ENCODE peak calls at places on chromosomes 11 and 22, in four cellular contexts. P is dermis blood vessel endothelial cell, W is GM12865, A is tibial artery. J is an unnamed sample.

GRCh38 chr22:29306175-29306829 is at the start of gene GAS2L1:
- DNase-seq in W (peak; percentile 55), A (peak; percentile 83), P (peak; percentile 90), J (peak; percentile 87)

GRCh38 chr22:48954781-48955311 is 872.8 kb downstream of the BRD1 start:
- DNase-seq in P (no peak), W (no peak), A (no peak), J (no peak)

GRCh38 chr11:64987998-64988854 is 8.5 kb downstream of the BATF2 start:
- DNase-seq in A (no peak), P (no peak), W (no peak), J (no peak)

GRCh38 chr11:126079640-126080205 is 17.1 kb upstream of the CDON start:
- DNase-seq in P (no peak), A (no peak), W (no peak), J (no peak)

GRCh38 chr11:95330332-95330731 is 99.3 kb upstream of the SESN3 start:
- DNase-seq in P (no peak), W (no peak), A (no peak), J (no peak)

GRCh38 chr11:81840375-81840774 is 893.3 kb downstream of the FAM181B start:
- DNase-seq in A (no peak), P (no peak), W (no peak), J (peak; percentile 31)

GRCh38 chr11:113189909-113190667 is 124.3 kb upstream of the TTC12 start:
- DNase-seq in A (peak; percentile 50), W (no peak), P (no peak), J (no peak)

GRCh38 chr11:130451261-130452019 is 3.0 kb downstream of the ADAMTS15 start:
- DNase-seq in W (no peak), A (peak; percentile 58), P (peak; percentile 32), J (no peak)

GRCh38 chr11:64060861-64061444 is 25.2 kb downstream of the FLRT1 start:
- DNase-seq in A (no peak), W (peak; percentile 47), P (peak; percentile 54), J (no peak)

GRCh38 chr22:35335468-35335867 is 35.8 kb downstream of the TOM1 start:
- DNase-seq in A (no peak), W (no peak), P (no peak), J (no peak)

GRCh38 chr22:46394622-46395021 is 59.1 kb downstream of the TRMU start:
- DNase-seq in W (no peak), P (no peak), A (no peak), J (no peak)

GRCh38 chr11:10305262-10305963 is 540 bp downstream of the ADM start:
- DNase-seq in A (peak; percentile 44), W (no peak), P (peak; percentile 50), J (no peak)

GRCh38 chr11:70912226-70912840 is 340.0 kb downstream of the SHANK2 start:
- DNase-seq in W (no peak), P (no peak), A (no peak), J (no peak)

GRCh38 chr11:69058501-69059270 is 10.0 kb downstream of the TPCN2 start:
- DNase-seq in P (no peak), W (no peak), A (no peak), J (no peak)

GRCh38 chr11:29809121-29809520 is 207.7 kb downstream of the KCNA4 start:
- DNase-seq in A (no peak), W (no peak), P (no peak), J (no peak)

J was measured in SK-MEL-5.